ENCODE peak calls at places on chromosomes 3 and 15, in five cellular contexts. I, V, W, U and R are unnamed samples. For H3K27me3, the result is how much of the 10 kb centered on the place peaks cover.

GRCh38 chr3:30156586-30157498 is 449.6 kb upstream of the TGFBR2 start:
- DNase-seq in W (no peak), I (no peak), V (no peak), U (peak), R (no peak)

GRCh38 chr15:44489464-44489863 is 47.5 kb upstream of the EIF3J start:
- DNase-seq in W (no peak), V (no peak), U (peak), I (no peak), R (no peak)

GRCh38 chr15:42457445-42458442 is 33.2 kb downstream of the ZNF106 start:
- DNase-seq in I (peak), V (peak), W (peak), U (peak), R (peak)

GRCh38 chr3:27356976-27357375 is 12.2 kb downstream of the NEK10 start:
- DNase-seq in U (no peak), W (no peak), I (no peak), V (no peak), R (no peak)

GRCh38 chr3:26099692-26100091 is 309.8 kb downstream of the OXSM start:
- DNase-seq in V (no peak), U (no peak), W (no peak), I (peak), R (no peak)

GRCh38 chr3:111967651-111968274 is 11.1 kb upstream of the ABHD10 start:
- DNase-seq in V (peak), I (peak), U (peak), W (peak), R (no peak)

GRCh38 chr15:68385240-68385561 is 46.8 kb downstream of the ITGA11 start:
- DNase-seq in I (no peak), W (no peak), U (no peak), V (peak), R (no peak)

GRCh38 chr15:91227062-91227461 is 127.0 kb downstream of the SV2B start:
- DNase-seq in I (no peak), W (no peak), V (no peak), U (no peak), R (no peak)

GRCh38 chr15:99385865-99386264 is 134.6 kb downstream of the LRRC28 start:
- DNase-seq in V (peak), U (peak), I (peak), W (no peak), R (no peak)

GRCh38 chr15:48674876-48675275 is 29.4 kb upstream of the FBN1 start:
- DNase-seq in U (peak), V (no peak), I (no peak), W (no peak), R (no peak)

GRCh38 chr15:47663106-47663505 is 54.2 kb upstream of the SEMA6D start:
- DNase-seq in U (peak), I (no peak), W (no peak), V (no peak), R (no peak)

GRCh38 chr15:82298520-82298919 is 35.9 kb downstream of the SAXO2 start:
- DNase-seq in V (no peak), I (no peak), U (no peak), W (no peak), R (peak)

GRCh38 chr3:139491966-139492365 is 15.7 kb upstream of the RBP2 start:
- DNase-seq in I (no peak), W (peak), V (no peak), U (no peak), R (no peak)

GRCh38 chr15:31024330-31024729 is 32.9 kb upstream of the MTMR10 start:
- DNase-seq in U (peak), W (peak), I (peak), V (no peak), R (peak)

GRCh38 chr15:35697549-35698299 is 151.8 kb upstream of the DPH6 start:
- DNase-seq in I (peak), V (no peak), W (no peak), U (peak), R (no peak)

GRCh38 chr15:64893481-64894394 is 18.0 kb upstream of the ANKDD1A start:
- DNase-seq in W (peak), U (peak), V (peak), I (peak), R (peak)

GRCh38 chr15:35142578-35142977 is 57.5 kb upstream of the NANOGP8 start:
- DNase-seq in I (peak), V (no peak), W (no peak), U (peak), R (no peak)

GRCh38 chr15:91780387-91780786 is 73.1 kb upstream of the SLCO3A1 start:
- DNase-seq in U (no peak), W (no peak), V (no peak), I (no peak), R (no peak)

GRCh38 chr3:184335661-184336483 is 1.5 kb upstream of the FAM131A start:
- DNase-seq in I (peak), W (peak), V (peak), U (peak), R (peak)

GRCh38 chr3:111482611-111483010 is 59.4 kb upstream of the CD96 start:
- DNase-seq in I (no peak), W (no peak), V (no peak), U (no peak), R (no peak)

GRCh38 chr3:194396561-194396896 is 2.5 kb downstream of the GP5 start:
- DNase-seq in I (no peak), U (no peak), V (no peak), W (no peak), R (no peak)
- H3K4me3 ChIP-seq in I (no peak), U (no peak), V (no peak), W (no peak), R (no peak)

GRCh38 chr3:122918576-122919290 is 108.8 kb downstream of the SEMA5B start:
- DNase-seq in I (peak), V (no peak), U (peak), W (no peak), R (no peak)
- H3K27me3 ChIP-seq in I (under half), V (under half), U (half or more), W (under half), R (under half)

DNA sequence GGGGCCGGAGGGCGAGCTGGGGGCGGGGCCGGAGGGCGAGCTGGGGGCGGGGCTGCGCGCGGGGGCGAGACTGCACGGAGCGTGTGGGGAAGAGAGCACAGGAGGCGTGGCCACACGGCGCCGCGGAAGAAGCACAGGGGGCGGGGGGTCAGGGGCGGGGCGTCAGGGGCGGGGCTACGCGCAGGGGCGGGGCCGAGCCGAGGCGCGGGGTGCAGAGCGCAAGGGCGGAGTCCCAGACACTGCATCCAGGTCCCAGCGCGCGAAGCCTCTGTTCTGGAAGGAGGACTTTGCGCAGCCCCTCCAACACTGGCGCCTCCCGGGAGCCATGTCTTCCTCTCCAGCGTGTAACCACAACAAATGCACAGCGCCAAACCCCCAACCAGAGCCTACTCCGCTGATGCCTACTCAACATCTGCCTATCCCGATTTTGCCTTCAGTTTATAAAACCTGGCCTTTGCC is 105.4 kb downstream of the IQSEC1 start:
- DNase-seq in V (peak), U (peak), W (peak), I (peak), R (peak)
- H3K4me3 ChIP-seq in V (no peak), U (peak), W (no peak), I (no peak), R (peak)

DNA sequence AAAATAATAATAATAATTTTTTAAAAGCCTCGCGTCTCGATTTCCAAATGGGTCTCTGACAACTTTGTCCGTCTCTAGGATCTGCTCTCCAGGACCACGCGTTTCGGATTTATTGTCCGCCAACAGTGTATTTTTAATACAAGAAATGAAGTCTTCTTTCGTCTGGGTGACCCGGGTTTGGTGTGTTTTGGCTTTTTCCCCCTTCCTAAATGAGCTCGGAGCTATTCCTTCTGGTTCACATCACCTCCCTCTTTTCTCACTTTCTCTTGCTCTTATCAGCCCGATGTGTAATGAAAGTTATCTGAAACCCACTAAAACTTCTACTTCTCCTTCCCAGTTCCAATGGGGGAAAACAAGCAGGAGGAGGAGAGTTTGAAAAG is 516.7 kb downstream of the MECOM start:
- DNase-seq in I (no peak), V (peak), U (peak), W (no peak), R (no peak)
- H3K27me3 ChIP-seq in I (under half), V (half or more), U (under half), W (half or more), R (under half)

GRCh38 chr15:51841401-51842040 is 12.1 kb downstream of the TMOD3 start:
- DNase-seq in W (no peak), V (no peak), I (no peak), U (no peak), R (no peak)

GRCh38 chr15:51842265-51842664 is 12.8 kb downstream of the TMOD3 start:
- DNase-seq in V (no peak), U (no peak), I (no peak), W (no peak), R (no peak)

GRCh38 chr15:51842852-51843737 is 13.6 kb downstream of the TMOD3 start:
- DNase-seq in I (peak), V (no peak), W (no peak), U (peak), R (no peak)

GRCh38 chr15:51833782-51834181 is 4.3 kb downstream of the TMOD3 start:
- DNase-seq in V (no peak), W (no peak), I (no peak), U (peak), R (no peak)

DNA sequence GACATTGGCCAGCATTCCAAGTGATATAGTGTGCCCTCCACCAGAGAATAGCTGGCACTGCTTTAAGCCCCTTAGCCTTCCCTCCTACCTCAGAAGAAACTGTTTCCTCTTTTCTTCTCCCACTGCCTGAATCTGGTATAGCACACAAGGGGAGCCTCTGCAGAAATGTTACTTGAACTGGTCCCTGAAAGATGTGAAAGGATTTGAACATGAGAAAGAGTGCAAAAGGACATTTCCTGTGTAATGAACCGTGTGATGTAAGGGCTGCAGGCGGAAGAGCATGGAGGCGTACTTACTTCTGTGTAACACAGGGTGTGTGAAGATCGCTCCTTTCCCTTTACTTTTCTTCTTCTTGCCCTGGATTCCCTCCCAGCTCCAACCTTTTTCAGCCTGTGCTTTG is 8.3 kb downstream of the TMOD3 start:
- DNase-seq in V (no peak), W (no peak), U (peak), I (no peak), R (no peak)
- H3K4me3 ChIP-seq in V (no peak), W (no peak), U (no peak), I (no peak), R (no peak)

GRCh38 chr15:88716543-88717341 is 77.9 kb downstream of the ISG20 start:
- DNase-seq in I (no peak), W (no peak), V (no peak), U (no peak), R (no peak)
- H3K27me3 ChIP-seq in I (under half), W (under half), V (under half), U (under half), R (under half)